ENCODE peak calls at places on chromosomes 16 and 17, in six cellular contexts. One of them, this sample, is unnamed.

GRCh38 chr17:80482555-80483308 is 6.3 kb upstream of the NPTX1 start:
- DNase-seq in A549: peak; percentile 81
- DNase-seq in breast epithelium: no peak
- DNase-seq in body of pancreas: no peak
- DNase-seq in esophagus squamous epithelium: no peak
- DNase-seq in testis: no peak
- DNase-seq in this sample: no peak

GRCh38 chr17:80491478-80492342 is 15.3 kb upstream of the NPTX1 start:
- DNase-seq in body of pancreas: no peak
- DNase-seq in A549: peak; percentile 62
- DNase-seq in testis: no peak
- DNase-seq in esophagus squamous epithelium: no peak
- DNase-seq in breast epithelium: no peak
- DNase-seq in this sample: no peak

GRCh38 chr16:8137581-8137980 is 452.7 kb downstream of the TMEM114 start:
- DNase-seq in A549: no peak
- DNase-seq in esophagus squamous epithelium: no peak
- DNase-seq in breast epithelium: no peak
- DNase-seq in testis: no peak
- DNase-seq in body of pancreas: no peak
- DNase-seq in this sample: no peak

GRCh38 chr17:79771276-79771675 is 6.7 kb upstream of the CBX2 start:
- DNase-seq in testis: no peak
- DNase-seq in A549: no peak
- DNase-seq in body of pancreas: no peak
- DNase-seq in esophagus squamous epithelium: no peak
- DNase-seq in breast epithelium: no peak
- DNase-seq in this sample: no peak

GRCh38 chr17:58005031-58005727 is 1.9 kb downstream of the SRSF1 start:
- DNase-seq in A549: peak; percentile 57
- DNase-seq in breast epithelium: no peak
- DNase-seq in esophagus squamous epithelium: no peak
- DNase-seq in testis: no peak
- DNase-seq in body of pancreas: no peak
- DNase-seq in this sample: no peak

GRCh38 chr16:8812162-8812843 is 14.7 kb downstream of the PMM2 start:
- DNase-seq in body of pancreas: no peak
- DNase-seq in A549: no peak
- DNase-seq in testis: no peak
- DNase-seq in esophagus squamous epithelium: no peak
- DNase-seq in breast epithelium: no peak
- DNase-seq in this sample: no peak

GRCh38 chr17:58572846-58573245 is 58.4 kb upstream of the MTMR4 start:
- DNase-seq in A549: no peak
- DNase-seq in breast epithelium: no peak
- DNase-seq in testis: no peak
- DNase-seq in esophagus squamous epithelium: no peak
- DNase-seq in body of pancreas: no peak
- DNase-seq in this sample: no peak

GRCh38 chr16:68434654-68435210 is 13.6 kb downstream of the SMPD3 start:
- DNase-seq in esophagus squamous epithelium: no peak
- DNase-seq in A549: no peak
- DNase-seq in breast epithelium: peak; percentile 80
- DNase-seq in body of pancreas: no peak
- DNase-seq in testis: no peak
- DNase-seq in this sample: no peak

GRCh38 chr17:50184057-50184456 is 17.4 kb downstream of the COL1A1 start:
- DNase-seq in testis: no peak
- DNase-seq in body of pancreas: no peak
- DNase-seq in breast epithelium: no peak
- DNase-seq in A549: no peak
- DNase-seq in esophagus squamous epithelium: no peak
- DNase-seq in this sample: no peak

GRCh38 chr16:4372578-4373355 is 1.1 kb downstream of the VASN start:
- DNase-seq in A549: peak; percentile 82
- DNase-seq in esophagus squamous epithelium: no peak
- DNase-seq in body of pancreas: peak; percentile 74
- DNase-seq in breast epithelium: no peak
- DNase-seq in testis: peak; percentile 75
- DNase-seq in this sample: peak; percentile 71

GRCh38 chr17:41962768-41963434 is 3.7 kb upstream of the CNP start:
- DNase-seq in testis: peak; percentile 88
- DNase-seq in body of pancreas: peak; percentile 92
- DNase-seq in esophagus squamous epithelium: no peak
- DNase-seq in breast epithelium: peak; percentile 65
- DNase-seq in A549: peak; percentile 69
- DNase-seq in this sample: peak; percentile 84

GRCh38 chr16:19595043-19595767 is 39.7 kb downstream of the VPS35L start:
- DNase-seq in esophagus squamous epithelium: no peak
- DNase-seq in A549: peak; percentile 88
- DNase-seq in breast epithelium: no peak
- DNase-seq in testis: peak; percentile 40
- DNase-seq in body of pancreas: peak; percentile 78
- DNase-seq in this sample: no peak

GRCh38 chr17:77754956-77755355 is 203.5 kb upstream of the TNRC6C start:
- DNase-seq in body of pancreas: no peak
- DNase-seq in testis: no peak
- DNase-seq in breast epithelium: no peak
- DNase-seq in esophagus squamous epithelium: no peak
- DNase-seq in A549: no peak
- DNase-seq in this sample: no peak

GRCh38 chr17:44794699-44795413 is 35.2 kb downstream of the GJC1 start:
- DNase-seq in breast epithelium: no peak
- DNase-seq in A549: peak; percentile 84
- DNase-seq in esophagus squamous epithelium: no peak
- DNase-seq in body of pancreas: no peak
- DNase-seq in testis: no peak
- DNase-seq in this sample: no peak

GRCh38 chr16:23188911-23189310 is 6.4 kb downstream of the SCNN1G start:
- DNase-seq in breast epithelium: no peak
- DNase-seq in body of pancreas: no peak
- DNase-seq in A549: no peak
- DNase-seq in testis: no peak
- DNase-seq in esophagus squamous epithelium: no peak
- DNase-seq in this sample: no peak

GRCh38 chr16:48413291-48413690 is 28.1 kb upstream of the SIAH1 start:
- DNase-seq in A549: no peak
- DNase-seq in testis: no peak
- DNase-seq in breast epithelium: no peak
- DNase-seq in esophagus squamous epithelium: no peak
- DNase-seq in body of pancreas: no peak
- DNase-seq in this sample: no peak

GRCh38 chr17:36463916-36464764 is 22.3 kb upstream of the ZNHIT3 start:
- DNase-seq in esophagus squamous epithelium: no peak
- DNase-seq in breast epithelium: peak; percentile 63
- DNase-seq in testis: peak; percentile 73
- DNase-seq in A549: peak; percentile 76
- DNase-seq in body of pancreas: peak; percentile 67
- DNase-seq in this sample: no peak

GRCh38 chr17:43456661-43457361 is 27.0 kb upstream of the DHX8 start:
- DNase-seq in esophagus squamous epithelium: no peak
- DNase-seq in body of pancreas: peak; percentile 18
- DNase-seq in A549: no peak
- DNase-seq in breast epithelium: no peak
- DNase-seq in testis: no peak
- DNase-seq in this sample: no peak

GRCh38 chr16:84599528-84600202 is 18.2 kb downstream of the COTL1 start:
- DNase-seq in A549: peak; percentile 46
- DNase-seq in testis: no peak
- DNase-seq in body of pancreas: peak; percentile 24
- DNase-seq in esophagus squamous epithelium: no peak
- DNase-seq in breast epithelium: no peak
- DNase-seq in this sample: peak; percentile 43

GRCh38 chr17:1228752-1229353 is 41.4 kb upstream of the BHLHA9 start:
- DNase-seq in body of pancreas: no peak
- DNase-seq in testis: no peak
- DNase-seq in breast epithelium: no peak
- DNase-seq in esophagus squamous epithelium: no peak
- DNase-seq in A549: no peak
- DNase-seq in this sample: no peak

GRCh38 chr17:32658470-32659418 is 172.0 kb downstream of the CDK5R1 start:
- DNase-seq in breast epithelium: no peak
- DNase-seq in body of pancreas: no peak
- DNase-seq in testis: no peak
- DNase-seq in esophagus squamous epithelium: no peak
- DNase-seq in A549: no peak
- DNase-seq in this sample: no peak

GRCh38 chr16:22898874-22899348 is 84.9 kb downstream of the HS3ST2 start:
- DNase-seq in A549: peak; percentile 73
- DNase-seq in breast epithelium: peak; percentile 63
- DNase-seq in testis: peak; percentile 88
- DNase-seq in esophagus squamous epithelium: no peak
- DNase-seq in body of pancreas: peak; percentile 76
- DNase-seq in this sample: peak; percentile 9

GRCh38 chr16:2980227-2981176 is at the start of gene PKMYT1:
- DNase-seq in esophagus squamous epithelium: no peak
- DNase-seq in A549: peak; percentile 85
- DNase-seq in testis: peak; percentile 90
- DNase-seq in breast epithelium: peak; percentile 87
- DNase-seq in body of pancreas: peak; percentile 93
- DNase-seq in this sample: peak; percentile 97

DNA sequence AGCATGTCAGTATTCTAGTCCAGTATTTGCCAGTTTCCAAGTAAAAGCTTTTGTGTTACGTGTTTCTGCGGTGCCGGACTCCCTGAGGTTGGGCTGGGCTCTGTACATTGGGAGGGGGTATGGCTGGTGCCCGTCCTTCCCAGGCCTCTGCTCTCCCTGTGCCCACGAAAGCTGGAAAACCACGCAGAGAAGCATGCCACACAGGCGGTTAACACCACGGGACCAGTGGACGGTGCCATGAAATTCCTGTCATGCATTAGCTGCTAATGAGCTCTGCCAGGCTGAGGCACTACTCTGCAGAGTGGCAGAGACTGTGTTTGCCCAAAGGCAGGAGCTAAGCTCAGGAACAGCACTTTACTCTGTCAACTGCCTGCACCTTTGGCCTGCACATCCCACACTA is 8.1 kb downstream of the SMIM5 start:
- DNase-seq in breast epithelium: no peak
- DNase-seq in testis: no peak
- DNase-seq in esophagus squamous epithelium: no peak
- DNase-seq in A549: no peak
- DNase-seq in body of pancreas: peak; percentile 54
- DNase-seq in this sample: no peak
- TF ChIP-seq POLR2A in breast epithelium: no peak
- TF ChIP-seq POLR2A in testis: no peak
- TF ChIP-seq POLR2A in esophagus squamous epithelium: no peak
- TF ChIP-seq POLR2A in A549: no peak
- TF ChIP-seq POLR2A in body of pancreas: no peak
- TF ChIP-seq POLR2A in this sample: no peak

DNA sequence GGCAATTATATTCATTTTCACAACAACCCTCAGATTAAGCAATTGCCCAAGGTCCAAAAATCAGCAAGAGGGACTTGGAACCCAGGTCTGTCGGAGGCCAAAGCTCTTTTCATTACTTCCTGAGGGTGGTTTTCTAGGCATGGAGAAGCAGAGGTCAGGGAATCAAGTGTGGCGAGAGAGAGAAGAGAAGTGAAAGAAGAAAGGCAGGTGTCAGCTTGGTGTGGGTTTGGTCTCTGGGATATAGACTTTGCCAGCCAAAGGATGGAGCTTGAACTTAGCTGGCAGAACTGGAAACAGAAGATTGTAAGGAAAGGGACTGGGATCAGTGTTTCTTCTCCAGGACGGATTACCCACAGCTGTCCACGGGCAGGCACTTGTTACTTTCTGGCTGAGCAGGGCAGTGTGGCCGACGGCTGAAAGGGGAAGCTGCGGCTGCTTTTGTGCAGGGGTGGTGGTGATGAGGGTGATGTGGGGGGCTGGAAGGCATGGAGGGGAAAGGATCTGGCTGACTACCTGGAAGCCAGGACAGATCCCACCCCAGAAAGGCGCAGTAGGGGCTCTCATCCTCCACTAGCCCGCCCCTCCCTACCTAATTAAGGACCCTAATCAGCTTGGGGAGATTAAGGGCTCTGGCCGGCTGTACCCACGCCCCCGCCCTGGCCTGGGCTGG is at the start of gene GUCY2D:
- DNase-seq in testis: no peak
- DNase-seq in esophagus squamous epithelium: no peak
- DNase-seq in body of pancreas: no peak
- DNase-seq in A549: no peak
- DNase-seq in breast epithelium: peak; percentile 45
- DNase-seq in this sample: no peak
- H3K4me3 ChIP-seq in testis: peak within 1 kb of the TSS; percentile 12
- H3K4me3 ChIP-seq in esophagus squamous epithelium: peak within 1 kb of the TSS; percentile 34
- H3K4me3 ChIP-seq in body of pancreas: no peak within 1 kb of the TSS
- H3K4me3 ChIP-seq in A549: no peak within 1 kb of the TSS
- H3K4me3 ChIP-seq in breast epithelium: peak within 1 kb of the TSS; percentile 44
- H3K4me3 ChIP-seq in this sample: no peak within 1 kb of the TSS

DNA sequence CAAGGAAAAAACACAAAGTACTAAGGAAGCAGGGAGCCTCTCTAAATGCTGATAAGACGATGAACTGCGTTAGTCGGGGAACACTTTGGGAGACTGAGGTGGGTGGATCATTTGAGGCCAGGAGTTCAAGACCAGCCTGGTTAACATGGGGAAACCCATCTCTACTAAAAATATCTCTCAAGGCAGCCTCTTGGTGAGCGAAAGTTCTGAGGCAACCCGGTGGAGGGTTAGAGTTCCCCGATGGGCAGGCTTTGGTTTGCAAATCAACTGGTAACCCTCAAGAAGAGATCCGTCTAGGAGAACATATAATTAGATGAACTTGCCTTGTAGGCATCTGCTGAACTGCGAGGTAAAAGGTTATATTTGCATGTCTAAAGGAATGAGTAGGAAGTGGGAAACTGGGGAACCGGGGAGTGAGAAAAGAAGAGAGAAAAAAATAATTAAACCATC is 44.6 kb downstream of the WSB1 start:
- DNase-seq in esophagus squamous epithelium: no peak
- DNase-seq in A549: no peak
- DNase-seq in testis: no peak
- DNase-seq in body of pancreas: no peak
- DNase-seq in breast epithelium: no peak
- DNase-seq in this sample: no peak
- H3K4me1 ChIP-seq in esophagus squamous epithelium: peaks cover 31% of the 10 kb centered on the region
- H3K4me1 ChIP-seq in A549: peaks cover 27% of the 10 kb centered on the region
- H3K4me1 ChIP-seq in testis: peaks cover 7% of the 10 kb centered on the region
- H3K4me1 ChIP-seq in body of pancreas: peaks cover 11% of the 10 kb centered on the region
- H3K4me1 ChIP-seq in breast epithelium: no peaks in the 10 kb centered on the region
- H3K4me1 ChIP-seq in this sample: peaks cover 4% of the 10 kb centered on the region

DNA sequence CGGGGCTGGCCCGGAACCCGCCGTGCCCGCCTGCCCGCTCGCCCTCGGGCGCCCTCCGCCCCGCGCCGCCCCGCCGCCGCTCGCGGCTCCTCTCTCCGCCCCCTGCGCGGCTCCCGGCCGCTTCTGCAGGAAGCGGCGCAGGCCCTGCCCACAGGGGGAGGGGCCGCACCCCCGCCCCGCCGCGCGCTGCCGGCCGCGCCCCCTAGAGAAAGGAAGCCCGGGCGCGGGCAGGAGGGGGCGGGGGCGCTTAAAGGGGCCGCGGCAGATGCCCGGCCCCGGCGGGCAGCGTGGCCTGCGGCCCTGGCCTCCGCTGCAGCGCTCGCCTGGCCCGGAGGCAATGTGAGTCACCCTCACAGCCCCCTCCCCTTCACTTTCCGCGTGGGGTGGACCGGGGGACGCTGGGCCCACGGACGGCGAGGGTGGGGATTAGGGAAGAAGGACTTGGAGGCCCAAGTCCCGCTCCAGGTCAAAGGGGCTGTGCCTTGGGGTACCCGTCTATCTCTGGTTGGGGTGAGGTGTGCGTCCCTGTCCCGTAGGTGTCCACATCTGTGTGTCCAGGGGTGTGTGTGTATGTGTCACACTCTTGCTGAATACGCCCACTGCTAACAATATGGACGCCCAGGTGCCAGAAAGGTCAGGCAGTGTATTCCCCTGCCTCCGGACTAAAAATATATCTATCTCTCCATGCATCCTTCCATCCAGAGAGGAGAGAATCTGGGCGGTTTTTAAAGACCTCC is at the start of gene GIT1:
- DNase-seq in A549: peak; percentile 85
- DNase-seq in breast epithelium: no peak
- DNase-seq in testis: peak; percentile 91
- DNase-seq in body of pancreas: peak; percentile 92
- DNase-seq in esophagus squamous epithelium: no peak
- DNase-seq in this sample: peak; percentile 86
- TF ChIP-seq POLR2A in A549: peak; percentile 63
- TF ChIP-seq POLR2A in breast epithelium: no peak
- TF ChIP-seq POLR2A in testis: no peak
- TF ChIP-seq POLR2A in body of pancreas: no peak
- TF ChIP-seq POLR2A in esophagus squamous epithelium: peak; percentile 28
- TF ChIP-seq POLR2A in this sample: peak; percentile 27